ENCODE peak calls at places on chromosomes 12 and 14, in four cellular contexts. S is amniotic stem cell, X is stromal cell of bone marrow, U is ELR. D is an unnamed sample.

GRCh38 chr14:23577004-23577681 is 1.4 kb downstream of the JPH4 start:
- DNase-seq in S (no peak), X (no peak), U (peak), D (no peak)

GRCh38 chr12:24069532-24070395 is 120.3 kb upstream of the SOX5 start:
- DNase-seq in S (no peak), X (no peak), U (no peak), D (no peak)

GRCh38 chr12:96210376-96211055 is 16.3 kb downstream of the ELK3 start:
- DNase-seq in S (no peak), X (no peak), U (no peak), D (no peak)

GRCh38 chr14:81247271-81247766 is 26.6 kb upstream of the GTF2A1 start:
- DNase-seq in S (no peak), X (no peak), U (peak), D (peak)

GRCh38 chr14:20492486-20492885 is 12.9 kb upstream of the RNASE10 start:
- DNase-seq in S (no peak), X (no peak), U (no peak), D (no peak)

GRCh38 chr12:29088611-29089219 is 60.4 kb upstream of the FAR2 start:
- DNase-seq in S (no peak), X (no peak), U (peak), D (no peak)

GRCh38 chr12:59699408-59700144 is 103.7 kb downstream of the SLC16A7 start:
- DNase-seq in S (no peak), X (peak), U (peak), D (peak)

GRCh38 chr14:91395466-91395865 is 22.2 kb downstream of the CCDC88C start:
- DNase-seq in S (no peak), X (no peak), U (no peak), D (no peak)

GRCh38 chr14:37598085-37598972 is 2.9 kb downstream of the TTC6 start:
- DNase-seq in S (no peak), X (no peak), U (no peak), D (no peak)

GRCh38 chr14:22896351-22896750 is 13.3 kb downstream of the REM2 start:
- DNase-seq in S (no peak), X (no peak), U (no peak), D (no peak)

GRCh38 chr14:103386632-103387329 is 1.6 kb downstream of the MARK3 start:
- DNase-seq in S (no peak), X (no peak), U (no peak), D (no peak)

GRCh38 chr12:89470741-89471504 is 53.7 kb downstream of the GALNT4 start:
- DNase-seq in S (no peak), X (no peak), U (peak), D (peak)

GRCh38 chr14:104149617-104150141 is 11.3 kb downstream of the KIF26A start:
- DNase-seq in S (no peak), X (no peak), U (no peak), D (peak)